ENCODE peak calls at places on chromosomes 2 and 18, in nine cellular contexts. S is MCF 10A; D is cardiac fibroblast; Q is progenitor cell of endocrine pancreas; B is BJ; A is activated CD8-positive, alpha-beta T cell treated with anti-CD3 and anti-CD28 coated beads for 36 hours; Y is HCT116; M is astrocyte of the spinal cord; T is bronchial epithelial cell. Z is an unnamed sample.

GRCh38 chr2:185676316-185676715 is 62.3 kb upstream of the FSIP2 start:
- DNase-seq in B (no peak), M (no peak), Q (no peak), S (peak; percentile 7), A (no peak), Y (no peak), T (peak; percentile 46), D (no peak), Z (no peak)

GRCh38 chr2:118003396-118003824 is 10.5 kb downstream of the CCDC93 start:
- DNase-seq in Q (peak; percentile 26), S (peak; percentile 80), M (peak; percentile 86), A (peak; percentile 67), D (peak; percentile 91), B (peak; percentile 32), T (peak; percentile 77), Y (peak; percentile 65), Z (peak; percentile 50)

GRCh38 chr18:24055878-24056277 is 41.3 kb downstream of the TTC39C start:
- DNase-seq in S (no peak), Y (no peak), D (no peak), T (no peak), Q (no peak), M (no peak), A (peak; percentile 23), B (no peak), Z (no peak)

GRCh38 chr2:128214866-128215460 is 103.7 kb downstream of the HS6ST1 start:
- DNase-seq in B (no peak), S (no peak), D (no peak), T (no peak), Y (no peak), A (no peak), Q (no peak), M (no peak), Z (no peak)

GRCh38 chr18:54127759-54128378 is 96.6 kb downstream of the MBD2 start:
- DNase-seq in Q (no peak), Y (peak; percentile 35), T (peak; percentile 46), B (no peak), A (peak; percentile 44), D (peak; percentile 79), S (peak; percentile 67), M (peak; percentile 65), Z (peak; percentile 48)

GRCh38 chr2:101040761-101041160 is 38.7 kb downstream of the RPL31 start:
- DNase-seq in D (no peak), Q (no peak), Y (no peak), S (no peak), T (no peak), M (no peak), A (no peak), B (no peak), Z (no peak)

GRCh38 chr2:224142397-224143312 is 103.6 kb upstream of the SERPINE2 start:
- DNase-seq in B (no peak), D (peak; percentile 83), A (no peak), Y (no peak), M (peak; percentile 85), S (peak; percentile 79), T (peak; percentile 76), Q (no peak), Z (no peak)

GRCh38 chr2:11248-11941 is 34.9 kb downstream of the FAM110C start:
- DNase-seq in Y (peak; percentile 75), S (peak; percentile 30), D (peak; percentile 63), A (peak; percentile 87), Q (peak; percentile 41), B (no peak), T (peak; percentile 44), M (peak; percentile 55), Z (peak; percentile 93)

GRCh38 chr2:169509955-169510354 is 453 bp downstream of the KLHL41 start:
- DNase-seq in Q (no peak), T (no peak), S (no peak), M (no peak), B (no peak), Y (no peak), D (no peak), A (no peak), Z (no peak)

GRCh38 chr18:37397814-37398213 is 167.8 kb downstream of the CELF4 start:
- DNase-seq in D (no peak), M (no peak), Y (no peak), T (no peak), B (no peak), S (no peak), Q (no peak), A (no peak), Z (no peak)
- TF ChIP-seq CTCF in D (no peak), M (no peak), Y (no peak), T (no peak), B (no peak), S (no peak), Q (no peak), A (no peak), Z (no peak)

DNA sequence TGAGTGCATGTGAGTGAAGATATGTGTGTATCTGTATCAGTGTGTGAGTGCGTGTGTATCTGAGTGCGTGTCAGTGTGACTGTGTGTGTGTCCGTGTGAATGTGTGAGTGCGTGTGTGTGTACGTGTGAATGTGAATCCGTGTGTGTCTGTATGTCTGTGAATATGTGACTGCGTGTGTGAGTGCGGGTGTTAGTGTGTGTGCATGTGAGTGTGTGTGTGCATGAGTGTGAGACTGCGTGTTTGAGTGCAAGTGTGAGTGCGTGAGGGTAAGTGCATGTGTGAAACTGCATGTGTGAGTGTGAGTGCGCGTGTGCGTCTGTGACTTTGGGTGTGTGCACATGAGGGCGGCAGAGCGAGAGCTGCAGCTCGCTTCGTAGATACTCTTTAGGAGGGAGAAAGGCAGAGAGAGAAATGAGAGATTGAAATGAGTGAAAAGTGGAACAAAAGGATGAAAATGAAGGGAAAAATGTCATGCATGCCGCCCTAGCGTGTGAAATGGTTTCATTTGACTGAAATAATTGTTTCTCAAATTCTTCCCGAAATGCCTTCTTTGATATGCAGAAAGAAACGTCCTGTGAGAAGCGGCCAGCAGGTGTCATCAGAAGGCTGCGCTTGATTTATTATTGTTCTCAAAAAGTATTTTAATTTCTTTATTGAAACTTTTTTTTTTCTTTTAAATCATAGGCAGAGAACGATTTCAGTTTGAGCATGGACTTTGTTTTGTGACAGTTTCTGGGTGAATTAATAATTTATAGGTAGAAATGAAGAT is 25.6 kb downstream of the ZNF407 start:
- DNase-seq in Q (no peak), T (no peak), B (no peak), A (peak; percentile 47), S (peak; percentile 10), D (peak; percentile 33), Y (peak; percentile 10), M (no peak), Z (no peak)
- TF ChIP-seq CTCF in Q (peak; percentile 55), T (peak; percentile 28), B (peak; percentile 42), A (peak; percentile 53), S (no peak), D (peak; percentile 34), Y (peak; percentile 56), M (peak; percentile 46), Z (no peak)

GRCh38 chr2:37983719-37984118 is 58.6 kb downstream of the RMDN2 start:
- DNase-seq in D (no peak), B (no peak), A (no peak), T (no peak), Q (no peak), S (no peak), M (no peak), Y (no peak), Z (no peak)

GRCh38 chr2:37985333-37985732 is 60.2 kb downstream of the RMDN2 start:
- DNase-seq in A (no peak), B (peak; percentile 6), M (peak; percentile 61), S (peak; percentile 76), Y (no peak), T (peak; percentile 76), D (peak; percentile 82), Q (no peak), Z (no peak)

GRCh38 chr2:37984176-37984575 is 59.1 kb downstream of the RMDN2 start:
- DNase-seq in T (no peak), Q (no peak), A (no peak), Y (no peak), S (no peak), B (no peak), M (no peak), D (no peak), Z (no peak)

GRCh38 chr2:37982847-37983246 is 57.8 kb downstream of the RMDN2 start:
- DNase-seq in A (no peak), T (no peak), Q (no peak), S (no peak), B (no peak), Y (no peak), M (no peak), D (no peak), Z (no peak)

DNA sequence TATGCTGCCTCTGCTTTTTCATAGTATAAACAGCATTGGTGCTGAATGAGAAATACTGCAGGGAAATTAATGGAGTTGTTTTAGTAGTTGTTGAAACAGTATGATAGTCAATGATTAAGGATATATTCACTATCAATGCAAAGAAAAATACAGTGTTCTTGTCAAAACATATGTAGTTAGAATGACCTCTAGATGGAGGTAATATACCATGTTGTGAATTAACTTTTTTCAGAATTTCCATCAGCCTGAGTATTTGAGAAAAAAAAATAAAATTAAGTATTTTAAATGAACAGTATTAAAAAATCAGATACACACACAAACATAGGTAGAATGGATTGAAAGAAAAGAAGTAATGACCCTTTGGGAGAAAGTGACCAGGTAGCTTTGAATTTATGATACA is 59.5 kb downstream of the RMDN2 start:
- DNase-seq in A (no peak), Q (no peak), B (no peak), S (peak; percentile 25), D (peak; percentile 60), T (peak; percentile 28), Y (no peak), M (peak; percentile 54), Z (no peak)
- TF ChIP-seq CTCF in A (peak; percentile 20), Q (no peak), B (no peak), S (peak; percentile 24), D (peak; percentile 26), T (no peak), Y (peak; percentile 32), M (no peak), Z (no peak)

GRCh38 chr18:48453330-48454063 is 44.3 kb upstream of the ZBTB7C start:
- DNase-seq in Q (no peak), Y (no peak), S (no peak), A (no peak), D (no peak), T (peak; percentile 85), M (no peak), B (no peak), Z (no peak)
- TF ChIP-seq CTCF in Q (no peak), Y (no peak), S (no peak), A (no peak), D (no peak), T (peak; percentile 6), M (no peak), B (no peak), Z (no peak)

DNA sequence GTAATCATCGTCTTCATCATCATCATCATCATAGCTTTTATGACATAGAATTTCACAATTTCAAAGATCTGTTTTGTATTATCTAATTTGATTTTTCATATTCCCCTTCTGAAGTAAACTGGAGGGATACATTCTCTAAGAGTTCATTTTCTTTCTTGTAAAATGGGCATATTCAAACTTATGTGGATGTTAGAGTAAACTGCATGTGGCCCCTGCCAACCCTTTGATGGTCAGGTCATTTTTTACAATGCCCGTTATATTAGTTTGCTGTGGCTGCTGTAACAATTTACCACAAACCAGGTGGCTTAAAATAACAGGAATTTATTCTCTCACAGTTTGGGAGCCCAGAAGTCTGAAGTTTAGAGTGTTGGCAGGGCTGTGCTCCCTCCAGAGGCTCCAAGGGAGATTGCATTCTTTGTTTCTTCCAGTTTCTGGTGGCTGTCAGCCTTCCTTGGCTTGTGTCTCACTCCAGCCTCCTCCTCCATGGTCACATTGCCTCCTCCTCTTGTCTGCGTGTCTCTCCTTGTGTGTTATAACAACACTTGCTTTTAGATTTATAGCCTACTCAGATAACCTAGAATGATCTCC is 127.5 kb upstream of the MMADHC start:
- DNase-seq in B (no peak), Y (peak; percentile 35), D (peak; percentile 75), S (peak; percentile 63), A (no peak), M (peak; percentile 50), Q (no peak), T (peak; percentile 44), Z (no peak)
- TF ChIP-seq CTCF in B (peak; percentile 79), Y (peak; percentile 75), D (peak; percentile 80), S (peak; percentile 67), A (no peak), M (peak; percentile 78), Q (peak; percentile 62), T (peak; percentile 74), Z (peak; percentile 39)

GRCh38 chr2:158723921-158724802 is 71.0 kb upstream of the DAPL1 start:
- DNase-seq in A (no peak), T (peak; percentile 63), B (no peak), Y (peak; percentile 35), D (no peak), Q (no peak), M (no peak), S (peak; percentile 25), Z (no peak)
- TF ChIP-seq CTCF in A (no peak), T (peak; percentile 79), B (peak; percentile 8), Y (peak; percentile 77), D (peak; percentile 26), Q (peak; percentile 43), M (peak; percentile 23), S (no peak), Z (peak; percentile 27)

Z was measured in nephron progenitor cell.